ENCODE peak calls at places on chromosomes 12 and 14, in nine cellular contexts. N is bronchial epithelial cell, K is cardiac fibroblast, A is right atrium auricular region, S is left ventricle myocardium inferior, T is tibial nerve, W is skeletal muscle cell, D is astrocyte of the cerebellum, L is astrocyte of the spinal cord. J is an unnamed sample.

GRCh38 chr12:117188121-117188665 is 2.1 kb downstream of the FBXO21 start:
- DNase-seq in L (no peak), K (no peak), W (no peak), A (no peak), N (no peak), D (no peak), S (no peak), T (no peak), J (no peak)

GRCh38 chr14:89425931-89426330 is 8.9 kb upstream of the FOXN3 start:
- DNase-seq in N (peak), K (peak), S (no peak), W (peak), D (peak), T (no peak), A (peak), L (peak), J (no peak)

GRCh38 chr14:50225067-50225973 is 6.1 kb downstream of the SOS2 start:
- DNase-seq in S (no peak), A (no peak), T (peak), W (peak), N (peak), D (peak), K (peak), L (peak), J (no peak)

GRCh38 chr14:101361044-101361443 is 200.3 kb upstream of the DIO3 start:
- DNase-seq in T (no peak), A (no peak), D (no peak), S (no peak), L (no peak), K (no peak), W (no peak), N (no peak), J (peak)

GRCh38 chr12:116153096-116153495 is 124.4 kb downstream of the MED13L start:
- DNase-seq in T (no peak), D (no peak), N (peak), A (no peak), K (no peak), S (no peak), L (no peak), W (no peak), J (peak)

GRCh38 chr14:63543826-63544320 is 696 bp upstream of the PPP2R5E start:
- DNase-seq in S (no peak), K (peak), D (no peak), T (no peak), L (peak), A (no peak), N (no peak), W (no peak), J (no peak)

GRCh38 chr12:58897969-58898368 is 22.3 kb downstream of the LRIG3 start:
- DNase-seq in T (no peak), K (no peak), A (no peak), W (no peak), L (no peak), D (no peak), N (no peak), S (no peak), J (no peak)

GRCh38 chr12:1797011-1797901 is 23.1 kb upstream of the LRTM2 start:
- DNase-seq in N (no peak), S (peak), W (no peak), A (peak), D (no peak), T (peak), K (no peak), L (no peak), J (peak)

GRCh38 chr12:69068431-69068830 is 135.5 kb upstream of the CPM start:
- DNase-seq in D (no peak), N (peak), K (peak), T (no peak), W (no peak), S (no peak), L (peak), A (no peak), J (no peak)

GRCh38 chr14:56207626-56208297 is 89.6 kb downstream of the PELI2 start:
- DNase-seq in K (no peak), L (no peak), S (no peak), A (no peak), N (peak), D (no peak), W (no peak), T (no peak), J (no peak)

GRCh38 chr12:46221255-46222128 is 47.4 kb downstream of the SLC38A1 start:
- DNase-seq in A (no peak), K (peak), N (peak), S (no peak), W (no peak), L (peak), D (peak), T (no peak), J (no peak)

GRCh38 chr14:66224492-66225178 is 261.5 kb upstream of the CCDC196 start:
- DNase-seq in S (no peak), T (no peak), K (no peak), D (no peak), W (no peak), A (no peak), L (no peak), N (no peak), J (no peak)

GRCh38 chr14:27366596-27366995 is 768.8 kb upstream of the NOVA1 start:
- DNase-seq in N (no peak), D (no peak), W (no peak), L (no peak), S (no peak), T (no peak), K (peak), A (no peak), J (no peak)

GRCh38 chr12:31950492-31950891 is 8.7 kb upstream of the RESF1 start:
- DNase-seq in A (no peak), K (no peak), L (no peak), W (no peak), S (no peak), T (no peak), D (no peak), N (no peak), J (no peak)

GRCh38 chr12:123150804-123151678 is at the start of gene PITPNM2:
- DNase-seq in S (peak), D (no peak), A (no peak), N (no peak), L (peak), W (no peak), T (no peak), K (peak), J (peak)

GRCh38 chr12:110349096-110349495 is 54.4 kb downstream of the ANAPC7 start:
- DNase-seq in W (no peak), T (no peak), S (no peak), A (no peak), K (no peak), N (no peak), D (no peak), L (no peak), J (no peak)

GRCh38 chr14:52458721-52459085 is 93.6 kb downstream of the TXNDC16 start:
- DNase-seq in K (peak), D (no peak), S (no peak), T (no peak), A (no peak), L (peak), W (no peak), N (peak), J (no peak)

GRCh38 chr14:98819132-98819866 is 452.7 kb downstream of the BCL11B start:
- DNase-seq in W (no peak), N (peak), D (no peak), S (no peak), K (no peak), A (no peak), T (no peak), L (no peak), J (no peak)

GRCh38 chr14:29821665-29822429 is 105.8 kb downstream of the PRKD1 start:
- DNase-seq in A (no peak), T (no peak), S (no peak), K (peak), N (no peak), W (no peak), L (no peak), D (no peak), J (no peak)

GRCh38 chr14:32635103-32635719 is 303.5 kb upstream of the NPAS3 start:
- DNase-seq in K (peak), T (no peak), L (peak), D (peak), W (no peak), N (peak), S (no peak), A (no peak), J (no peak)

GRCh38 chr14:55071870-55072640 is 20.6 kb downstream of the MAPK1IP1L start:
- DNase-seq in T (no peak), N (peak), K (peak), S (peak), D (peak), A (no peak), L (peak), W (peak), J (no peak)

GRCh38 chr12:108254030-108254429 is 85.1 kb downstream of the CMKLR1 start:
- DNase-seq in L (no peak), N (no peak), K (no peak), W (no peak), A (no peak), S (no peak), T (no peak), D (no peak), J (no peak)

GRCh38 chr12:2550470-2551090 is 244.2 kb upstream of the FKBP4 start:
- DNase-seq in T (no peak), N (no peak), W (no peak), A (no peak), D (no peak), L (no peak), K (no peak), S (no peak), J (no peak)

GRCh38 chr12:85733441-85733840 is 102.8 kb downstream of the RASSF9 start:
- DNase-seq in L (peak), T (no peak), D (no peak), N (peak), A (no peak), S (no peak), W (peak), K (peak), J (no peak)

GRCh38 chr14:52069617-52070431 is 965 bp upstream of the NID2 start:
- DNase-seq in L (peak), K (peak), N (no peak), S (no peak), D (no peak), A (no peak), T (no peak), W (no peak), J (no peak)

GRCh38 chr12:78149459-78149858 is 318.8 kb downstream of the NAV3 start:
- DNase-seq in S (no peak), T (no peak), A (no peak), L (no peak), W (no peak), N (no peak), K (no peak), D (no peak), J (no peak)

GRCh38 chr14:53953828-53954550 is 2.6 kb downstream of the BMP4 start:
- DNase-seq in K (peak), T (peak), S (peak), D (no peak), L (peak), A (no peak), N (no peak), W (no peak), J (no peak)

GRCh38 chr12:123939716-123940626 is 32.7 kb downstream of the CCDC92 start:
- DNase-seq in D (no peak), W (no peak), N (no peak), K (no peak), L (no peak), T (no peak), S (no peak), A (no peak), J (no peak)

GRCh38 chr12:121753844-121754264 is 39.6 kb downstream of the RHOF start:
- DNase-seq in L (no peak), A (no peak), T (no peak), W (no peak), K (no peak), D (no peak), S (peak), N (no peak), J (no peak)

GRCh38 chr14:66228267-66228970 is 257.8 kb upstream of the CCDC196 start:
- DNase-seq in A (no peak), W (peak), T (no peak), D (no peak), L (peak), S (no peak), N (peak), K (peak), J (no peak)

GRCh38 chr12:128339121-128339520 is 72.2 kb downstream of the TMEM132C start:
- DNase-seq in A (no peak), K (no peak), W (no peak), L (peak), N (no peak), D (no peak), T (no peak), S (no peak), J (no peak)

GRCh38 chr12:32091696-32092095 is 15.0 kb upstream of the BICD1 start:
- DNase-seq in L (no peak), N (peak), K (no peak), D (no peak), W (no peak), T (no peak), A (no peak), S (no peak), J (no peak)

GRCh38 chr12:115870527-115870926 is 407.0 kb downstream of the MED13L start:
- DNase-seq in T (no peak), L (no peak), A (no peak), K (no peak), N (no peak), S (peak), W (no peak), D (no peak), J (no peak)

GRCh38 chr12:6494968-6495367 is 1.1 kb downstream of the NCAPD2 start:
- DNase-seq in L (no peak), N (peak), S (no peak), T (no peak), A (no peak), K (peak), D (no peak), W (no peak), J (peak)

GRCh38 chr12:49553512-49554088 is 14.3 kb downstream of the MCRS1 start:
- DNase-seq in L (peak), W (no peak), N (peak), A (no peak), S (no peak), D (peak), T (no peak), K (peak), J (no peak)

GRCh38 chr14:60482743-60483142 is 3.1 kb downstream of the C14orf39 start:
- DNase-seq in W (no peak), N (peak), D (no peak), A (no peak), S (no peak), T (no peak), K (peak), L (peak), J (no peak)

GRCh38 chr14:60485600-60486251 is at the start of gene C14orf39:
- DNase-seq in K (no peak), A (no peak), D (no peak), N (peak), T (no peak), S (no peak), L (peak), W (peak), J (no peak)

GRCh38 chr14:60487211-60487610 is 1.3 kb upstream of the C14orf39 start:
- DNase-seq in W (no peak), K (no peak), D (no peak), A (no peak), S (no peak), N (no peak), L (no peak), T (no peak), J (no peak)

GRCh38 chr14:60488175-60488574 is 2.3 kb upstream of the C14orf39 start:
- DNase-seq in S (no peak), L (no peak), D (no peak), K (no peak), W (no peak), T (no peak), A (no peak), N (peak), J (no peak)

DNA sequence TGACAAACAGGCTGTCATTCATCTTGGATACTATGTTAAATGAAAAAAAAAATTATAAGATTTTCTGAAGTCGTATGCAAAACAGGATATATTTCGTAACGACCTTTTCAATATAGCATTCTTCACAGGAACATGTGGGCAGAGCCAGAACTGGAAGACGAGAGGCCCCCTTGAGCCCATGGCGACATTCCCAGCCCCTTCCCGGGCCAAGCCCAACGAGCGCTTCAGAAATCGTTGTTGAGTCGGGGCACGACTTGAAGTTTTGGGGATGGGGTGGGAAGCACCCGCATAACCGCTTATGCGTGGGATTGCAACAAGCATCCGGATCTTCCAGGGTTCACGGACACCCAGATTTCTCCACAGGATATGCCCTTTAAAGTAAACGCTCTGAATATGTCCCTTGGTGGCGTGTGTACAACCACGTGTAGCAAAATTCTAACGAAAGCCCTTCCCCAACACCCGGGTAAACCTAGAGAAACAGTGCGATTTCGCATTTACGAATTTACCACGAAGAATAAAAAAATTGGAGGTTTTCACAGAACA is 735 bp downstream of the C14orf39 start:
- DNase-seq in L (no peak), W (no peak), S (no peak), A (no peak), T (no peak), N (peak), D (no peak), K (no peak), J (no peak)
- H3K4me3 ChIP-seq in L (peak), W (peak), S (peak), A (no peak), T (peak), N (peak), D (peak), K (no peak), J (peak)

GRCh38 chr14:61277232-61277631 is 3.9 kb downstream of the TMEM30B start:
- DNase-seq in K (no peak), A (no peak), L (no peak), N (no peak), S (no peak), D (no peak), W (no peak), T (no peak), J (no peak)

GRCh38 chr14:61281186-61281676 is at the start of gene TMEM30B:
- DNase-seq in L (no peak), S (no peak), W (no peak), D (no peak), A (no peak), T (no peak), K (no peak), N (peak), J (no peak)

GRCh38 chr14:61280526-61281185 is 482 bp downstream of the TMEM30B start:
- DNase-seq in K (peak), A (peak), S (peak), W (no peak), T (peak), D (no peak), L (peak), N (peak), J (no peak)

GRCh38 chr14:61280092-61280525 is 1.0 kb downstream of the TMEM30B start:
- DNase-seq in L (no peak), D (no peak), K (no peak), A (no peak), N (peak), W (no peak), T (no peak), S (peak), J (no peak)

GRCh38 chr14:61277784-61278183 is 3.4 kb downstream of the TMEM30B start:
- DNase-seq in S (no peak), K (no peak), T (no peak), A (no peak), L (no peak), N (no peak), W (no peak), D (no peak), J (no peak)
- H3K4me3 ChIP-seq in S (no peak), K (no peak), T (no peak), A (no peak), L (no peak), N (peak), W (no peak), D (no peak), J (no peak)

GRCh38 chr14:22978873-22979671 is 3.3 kb downstream of the AJUBA start:
- DNase-seq in A (no peak), D (no peak), L (no peak), T (no peak), K (no peak), S (no peak), N (peak), W (no peak), J (no peak)
- H3K4me3 ChIP-seq in A (no peak), D (peak), L (peak), T (no peak), K (no peak), S (peak), N (peak), W (peak), J (no peak)

GRCh38 chr12:72747460-72747859 is 475.3 kb downstream of the TRHDE start:
- DNase-seq in W (no peak), A (no peak), T (peak), N (no peak), K (peak), S (no peak), L (no peak), D (no peak), J (no peak)
- H3K4me3 ChIP-seq in W (no peak), A (no peak), T (no peak), N (no peak), K (no peak), S (no peak), L (no peak), D (no peak), J (no peak)

DNA sequence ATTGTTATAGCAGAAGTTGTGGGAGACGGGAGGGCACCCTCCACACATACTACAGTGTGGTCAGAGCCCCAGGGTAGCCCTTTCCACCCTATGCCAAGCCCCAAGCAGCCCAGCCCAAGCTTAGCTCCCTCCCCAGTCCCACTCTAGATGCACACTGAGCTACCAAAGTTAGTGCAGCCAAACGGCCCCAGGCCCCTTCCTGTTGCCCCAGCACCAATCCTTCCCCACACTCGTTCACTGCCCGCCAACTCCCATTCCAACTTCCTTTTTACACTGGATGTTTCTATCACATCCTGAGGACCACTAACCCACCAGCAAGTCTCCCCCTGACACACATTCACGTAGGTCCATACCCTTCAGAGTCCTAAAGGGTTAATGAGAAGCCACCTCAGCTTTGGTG is 8.1 kb downstream of the NDRG2 start:
- DNase-seq in W (no peak), S (no peak), L (no peak), N (no peak), D (no peak), A (no peak), T (no peak), K (no peak), J (no peak)
- H3K4me3 ChIP-seq in W (no peak), S (no peak), L (no peak), N (no peak), D (no peak), A (no peak), T (no peak), K (no peak), J (no peak)